ENCODE peak calls at places on chromosomes 5 and 9, in eight cellular contexts. One of them, this sample, is unnamed.

GRCh38 chr5:170278611-170279500 is 18.7 kb downstream of the LCP2 start:
- ATAC-seq in HepG2: no peak
- ATAC-seq in upper lobe of left lung: peak; percentile 73
- ATAC-seq in Panc1: peak; percentile 20
- ATAC-seq in GM12878: peak; percentile 86
- ATAC-seq in GM23338: peak; percentile 25
- ATAC-seq in K562: peak; percentile 78
- ATAC-seq in HCT116: no peak
- ATAC-seq in this sample: no peak

GRCh38 chr5:35622974-35623373 is 5.3 kb downstream of the SPEF2 start:
- ATAC-seq in GM12878: peak; percentile 27
- ATAC-seq in upper lobe of left lung: no peak
- ATAC-seq in HepG2: no peak
- ATAC-seq in K562: no peak
- ATAC-seq in GM23338: no peak
- ATAC-seq in HCT116: no peak
- ATAC-seq in Panc1: no peak
- ATAC-seq in this sample: no peak

GRCh38 chr5:17118631-17119030 is 98.8 kb upstream of the BASP1 start:
- ATAC-seq in GM12878: peak; percentile 79
- ATAC-seq in K562: peak; percentile 87
- ATAC-seq in HCT116: peak; percentile 98
- ATAC-seq in HepG2: peak; percentile 51
- ATAC-seq in Panc1: peak; percentile 93
- ATAC-seq in upper lobe of left lung: peak; percentile 82
- ATAC-seq in GM23338: no peak
- ATAC-seq in this sample: peak; percentile 89

GRCh38 chr5:72478276-72478675 is 28.9 kb downstream of the ZNF366 start:
- ATAC-seq in GM12878: no peak
- ATAC-seq in Panc1: no peak
- ATAC-seq in HCT116: no peak
- ATAC-seq in HepG2: no peak
- ATAC-seq in upper lobe of left lung: no peak
- ATAC-seq in GM23338: no peak
- ATAC-seq in K562: no peak
- ATAC-seq in this sample: no peak

GRCh38 chr5:94422819-94423218 is 195.6 kb downstream of the KIAA0825 start:
- ATAC-seq in upper lobe of left lung: no peak
- ATAC-seq in GM12878: no peak
- ATAC-seq in Panc1: no peak
- ATAC-seq in HCT116: peak; percentile 84
- ATAC-seq in GM23338: peak; percentile 56
- ATAC-seq in HepG2: no peak
- ATAC-seq in K562: no peak
- ATAC-seq in this sample: no peak

GRCh38 chr9:89720721-89721660 is 116.2 kb downstream of the GADD45G start:
- ATAC-seq in Panc1: no peak
- ATAC-seq in K562: no peak
- ATAC-seq in GM12878: no peak
- ATAC-seq in HCT116: no peak
- ATAC-seq in upper lobe of left lung: peak; percentile 50
- ATAC-seq in GM23338: no peak
- ATAC-seq in HepG2: no peak
- ATAC-seq in this sample: no peak

GRCh38 chr9:125585503-125586172 is 121.4 kb downstream of the MAPKAP1 start:
- ATAC-seq in upper lobe of left lung: peak; percentile 29
- ATAC-seq in HepG2: peak; percentile 86
- ATAC-seq in GM23338: no peak
- ATAC-seq in Panc1: no peak
- ATAC-seq in GM12878: no peak
- ATAC-seq in HCT116: no peak
- ATAC-seq in K562: no peak
- ATAC-seq in this sample: no peak

GRCh38 chr9:89218040-89218928 is 39.7 kb upstream of the SHC3 start:
- ATAC-seq in HepG2: no peak
- ATAC-seq in HCT116: no peak
- ATAC-seq in K562: no peak
- ATAC-seq in Panc1: no peak
- ATAC-seq in GM12878: no peak
- ATAC-seq in GM23338: no peak
- ATAC-seq in upper lobe of left lung: no peak
- ATAC-seq in this sample: no peak

GRCh38 chr5:175640108-175640507 is 17.8 kb upstream of the HRH2 start:
- ATAC-seq in HepG2: no peak
- ATAC-seq in HCT116: no peak
- ATAC-seq in GM23338: peak; percentile 11
- ATAC-seq in K562: no peak
- ATAC-seq in GM12878: no peak
- ATAC-seq in upper lobe of left lung: no peak
- ATAC-seq in Panc1: peak; percentile 30
- ATAC-seq in this sample: no peak

GRCh38 chr5:170280090-170280493 is 17.5 kb downstream of the LCP2 start:
- ATAC-seq in K562: no peak
- ATAC-seq in upper lobe of left lung: peak; percentile 23
- ATAC-seq in GM23338: peak; percentile 74
- ATAC-seq in HepG2: no peak
- ATAC-seq in HCT116: no peak
- ATAC-seq in Panc1: no peak
- ATAC-seq in GM12878: no peak
- ATAC-seq in this sample: peak; percentile 87

GRCh38 chr5:112616812-112617547 is 120.7 kb upstream of the APC start:
- ATAC-seq in upper lobe of left lung: no peak
- ATAC-seq in HCT116: no peak
- ATAC-seq in GM23338: no peak
- ATAC-seq in K562: no peak
- ATAC-seq in Panc1: no peak
- ATAC-seq in GM12878: peak; percentile 41
- ATAC-seq in HepG2: peak; percentile 69
- ATAC-seq in this sample: no peak

GRCh38 chr9:84917366-84918063 is 248.0 kb downstream of the NTRK2 start:
- ATAC-seq in GM23338: no peak
- ATAC-seq in K562: no peak
- ATAC-seq in HCT116: no peak
- ATAC-seq in Panc1: no peak
- ATAC-seq in upper lobe of left lung: no peak
- ATAC-seq in GM12878: peak; percentile 52
- ATAC-seq in HepG2: no peak
- ATAC-seq in this sample: no peak
- TF ChIP-seq POLR2AphosphoS5 in GM23338: no peak
- TF ChIP-seq POLR2AphosphoS5 in K562: no peak
- TF ChIP-seq POLR2AphosphoS5 in HCT116: no peak
- TF ChIP-seq POLR2AphosphoS5 in Panc1: no peak
- TF ChIP-seq POLR2AphosphoS5 in upper lobe of left lung: no peak
- TF ChIP-seq POLR2AphosphoS5 in GM12878: no peak
- TF ChIP-seq POLR2AphosphoS5 in HepG2: no peak
- TF ChIP-seq POLR2AphosphoS5 in this sample: no peak

GRCh38 chr5:133624316-133624715 is 12.0 kb upstream of the FSTL4 start:
- ATAC-seq in GM12878: no peak
- ATAC-seq in upper lobe of left lung: no peak
- ATAC-seq in GM23338: no peak
- ATAC-seq in K562: no peak
- ATAC-seq in Panc1: no peak
- ATAC-seq in HepG2: no peak
- ATAC-seq in HCT116: no peak
- ATAC-seq in this sample: no peak
- H3K27me3 ChIP-seq in GM12878: no peaks in the 10 kb centered on the region
- H3K27me3 ChIP-seq in upper lobe of left lung: no peaks in the 10 kb centered on the region
- H3K27me3 ChIP-seq in GM23338: no peaks in the 10 kb centered on the region
- H3K27me3 ChIP-seq in K562: no peaks in the 10 kb centered on the region
- H3K27me3 ChIP-seq in Panc1: peaks cover 7% of the 10 kb centered on the region
- H3K27me3 ChIP-seq in HepG2: no peaks in the 10 kb centered on the region
- H3K27me3 ChIP-seq in HCT116: peaks cover 26% of the 10 kb centered on the region
- H3K27me3 ChIP-seq in this sample: peaks cover 24% of the 10 kb centered on the region

DNA sequence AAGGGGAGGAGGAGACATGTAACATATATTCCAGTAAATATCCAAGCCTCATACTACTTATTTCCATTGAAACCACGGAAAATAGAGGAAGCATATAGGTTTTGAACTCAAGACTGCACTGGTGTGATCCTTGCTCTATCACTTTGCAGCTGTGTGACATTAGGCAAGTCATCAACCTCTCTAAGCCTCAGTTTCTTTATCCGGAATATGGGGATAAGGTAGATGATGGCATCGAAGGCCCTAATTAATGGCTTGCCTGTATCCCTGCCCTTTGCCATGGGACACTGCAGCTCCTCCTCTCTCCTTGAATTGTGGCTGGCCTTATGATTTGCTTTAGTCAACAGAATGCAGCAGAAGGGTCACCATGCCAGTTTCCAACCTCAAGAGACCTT is 6.9 kb downstream of the SHB start:
- ATAC-seq in GM23338: no peak
- ATAC-seq in HCT116: no peak
- ATAC-seq in K562: no peak
- ATAC-seq in HepG2: no peak
- ATAC-seq in Panc1: no peak
- ATAC-seq in upper lobe of left lung: no peak
- ATAC-seq in GM12878: no peak
- ATAC-seq in this sample: no peak
- H3K4me1 ChIP-seq in GM23338: peaks cover 45% of the 10 kb centered on the region
- H3K4me1 ChIP-seq in HCT116: peaks cover 44% of the 10 kb centered on the region
- H3K4me1 ChIP-seq in K562: peaks cover 45% of the 10 kb centered on the region
- H3K4me1 ChIP-seq in HepG2: peaks cover 93% of the 10 kb centered on the region
- H3K4me1 ChIP-seq in Panc1: peaks cover 64% of the 10 kb centered on the region
- H3K4me1 ChIP-seq in upper lobe of left lung: peaks cover 52% of the 10 kb centered on the region
- H3K4me1 ChIP-seq in GM12878: peaks cover 44% of the 10 kb centered on the region
- H3K4me1 ChIP-seq in this sample: peaks cover 98% of the 10 kb centered on the region

GRCh38 chr5:88674262-88675158 is 208.5 kb downstream of the MEF2C start:
- ATAC-seq in HCT116: no peak
- ATAC-seq in upper lobe of left lung: no peak
- ATAC-seq in GM12878: peak; percentile 83
- ATAC-seq in K562: no peak
- ATAC-seq in Panc1: peak; percentile 83
- ATAC-seq in GM23338: peak; percentile 29
- ATAC-seq in HepG2: no peak
- ATAC-seq in this sample: peak; percentile 33

GRCh38 chr5:88677502-88677901 is 205.5 kb downstream of the MEF2C start:
- ATAC-seq in Panc1: no peak
- ATAC-seq in upper lobe of left lung: no peak
- ATAC-seq in HCT116: no peak
- ATAC-seq in GM12878: no peak
- ATAC-seq in K562: no peak
- ATAC-seq in GM23338: no peak
- ATAC-seq in HepG2: no peak
- ATAC-seq in this sample: no peak

GRCh38 chr5:88676637-88677481 is 206.1 kb downstream of the MEF2C start:
- ATAC-seq in GM23338: no peak
- ATAC-seq in HepG2: no peak
- ATAC-seq in GM12878: no peak
- ATAC-seq in HCT116: no peak
- ATAC-seq in upper lobe of left lung: no peak
- ATAC-seq in Panc1: no peak
- ATAC-seq in K562: no peak
- ATAC-seq in this sample: no peak

GRCh38 chr5:88675159-88675757 is 207.7 kb downstream of the MEF2C start:
- ATAC-seq in GM23338: peak; percentile 7
- ATAC-seq in HCT116: no peak
- ATAC-seq in K562: peak; percentile 17
- ATAC-seq in upper lobe of left lung: no peak
- ATAC-seq in HepG2: peak; percentile 31
- ATAC-seq in Panc1: peak; percentile 57
- ATAC-seq in GM12878: peak; percentile 46
- ATAC-seq in this sample: peak; percentile 46

GRCh38 chr5:88675758-88676636 is 207.0 kb downstream of the MEF2C start:
- ATAC-seq in GM23338: peak; percentile 13
- ATAC-seq in HepG2: peak; percentile 44
- ATAC-seq in upper lobe of left lung: no peak
- ATAC-seq in GM12878: peak; percentile 65
- ATAC-seq in HCT116: peak; percentile 60
- ATAC-seq in Panc1: peak; percentile 69
- ATAC-seq in K562: peak; percentile 55
- ATAC-seq in this sample: peak; percentile 17
- TF ChIP-seq POLR2AphosphoS5 in GM23338: no peak
- TF ChIP-seq POLR2AphosphoS5 in HepG2: no peak
- TF ChIP-seq POLR2AphosphoS5 in upper lobe of left lung: no peak
- TF ChIP-seq POLR2AphosphoS5 in GM12878: no peak
- TF ChIP-seq POLR2AphosphoS5 in HCT116: no peak
- TF ChIP-seq POLR2AphosphoS5 in Panc1: peak; percentile 47
- TF ChIP-seq POLR2AphosphoS5 in K562: no peak
- TF ChIP-seq POLR2AphosphoS5 in this sample: no peak

DNA sequence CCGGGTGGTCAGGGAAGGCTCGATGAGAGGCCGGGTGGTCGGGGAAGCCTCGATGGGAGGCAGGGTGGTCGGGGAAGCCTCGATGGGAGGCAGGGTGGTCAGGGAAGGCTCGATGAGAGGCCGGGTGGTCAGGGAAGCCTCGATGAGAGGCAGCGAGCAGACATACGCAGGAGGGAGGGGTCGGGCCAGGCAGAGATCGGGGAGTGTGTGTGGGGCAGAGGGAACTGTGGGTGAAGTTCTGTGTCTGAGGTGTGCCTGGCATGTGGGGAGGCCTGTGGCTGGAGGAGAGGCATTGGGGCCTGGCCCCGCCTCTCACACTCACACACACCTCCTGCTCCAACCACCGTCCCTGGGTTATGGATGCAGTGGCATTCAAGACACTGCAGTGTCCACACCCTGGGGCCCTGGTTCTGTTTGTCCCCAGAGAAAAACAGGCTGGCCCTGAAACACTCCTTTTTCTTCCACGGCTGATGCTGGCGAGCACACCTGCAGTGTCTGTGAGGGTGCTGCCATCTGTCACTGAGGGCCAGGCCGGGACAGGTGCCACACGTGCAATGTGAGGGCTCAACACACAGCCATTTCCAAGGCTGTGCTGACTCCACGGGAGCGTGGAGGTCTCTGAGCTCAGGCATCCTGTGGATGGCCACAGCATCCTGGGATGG is 6.5 kb upstream of the PLEKHG4B start:
- ATAC-seq in upper lobe of left lung: no peak
- ATAC-seq in HCT116: no peak
- ATAC-seq in GM12878: no peak
- ATAC-seq in Panc1: peak; percentile 49
- ATAC-seq in HepG2: no peak
- ATAC-seq in GM23338: no peak
- ATAC-seq in K562: peak; percentile 44
- ATAC-seq in this sample: no peak
- H3K27me3 ChIP-seq in upper lobe of left lung: no peaks in the 10 kb centered on the region
- H3K27me3 ChIP-seq in HCT116: peaks cover 38% of the 10 kb centered on the region
- H3K27me3 ChIP-seq in GM12878: no peaks in the 10 kb centered on the region
- H3K27me3 ChIP-seq in Panc1: no peaks in the 10 kb centered on the region
- H3K27me3 ChIP-seq in HepG2: peaks cover 46% of the 10 kb centered on the region
- H3K27me3 ChIP-seq in GM23338: no peaks in the 10 kb centered on the region
- H3K27me3 ChIP-seq in K562: peaks cover 45% of the 10 kb centered on the region
- H3K27me3 ChIP-seq in this sample: peaks cover 51% of the 10 kb centered on the region

GRCh38 chr5:146208916-146209522 is 5.6 kb downstream of the RBM27 start:
- ATAC-seq in HCT116: peak; percentile 75
- ATAC-seq in GM12878: peak; percentile 69
- ATAC-seq in upper lobe of left lung: no peak
- ATAC-seq in HepG2: peak; percentile 62
- ATAC-seq in GM23338: no peak
- ATAC-seq in Panc1: peak; percentile 54
- ATAC-seq in K562: peak; percentile 48
- ATAC-seq in this sample: no peak
- H3K4me1 ChIP-seq in HCT116: peaks cover 5% of the 10 kb centered on the region
- H3K4me1 ChIP-seq in GM12878: peaks cover 8% of the 10 kb centered on the region
- H3K4me1 ChIP-seq in upper lobe of left lung: peaks cover 32% of the 10 kb centered on the region
- H3K4me1 ChIP-seq in HepG2: peaks cover 58% of the 10 kb centered on the region
- H3K4me1 ChIP-seq in GM23338: no peaks in the 10 kb centered on the region
- H3K4me1 ChIP-seq in Panc1: peaks cover 8% of the 10 kb centered on the region
- H3K4me1 ChIP-seq in K562: peaks cover 23% of the 10 kb centered on the region
- H3K4me1 ChIP-seq in this sample: no peaks in the 10 kb centered on the region

GRCh38 chr5:40432836-40433235 is 246.9 kb upstream of the PTGER4 start:
- ATAC-seq in GM12878: no peak
- ATAC-seq in HepG2: no peak
- ATAC-seq in GM23338: peak; percentile 32
- ATAC-seq in Panc1: no peak
- ATAC-seq in upper lobe of left lung: no peak
- ATAC-seq in HCT116: no peak
- ATAC-seq in K562: no peak
- ATAC-seq in this sample: no peak
- TF ChIP-seq POLR2AphosphoS5 in GM12878: no peak
- TF ChIP-seq POLR2AphosphoS5 in HepG2: no peak
- TF ChIP-seq POLR2AphosphoS5 in GM23338: no peak
- TF ChIP-seq POLR2AphosphoS5 in Panc1: no peak
- TF ChIP-seq POLR2AphosphoS5 in upper lobe of left lung: no peak
- TF ChIP-seq POLR2AphosphoS5 in HCT116: no peak
- TF ChIP-seq POLR2AphosphoS5 in K562: no peak
- TF ChIP-seq POLR2AphosphoS5 in this sample: no peak